ENCODE peak calls at places on chromosome 9, in five cellular contexts. One of them, this sample, is unnamed.

GRCh38 chr9:136107155-136107952 is 11.3 kb downstream of the TMEM250 start:
- DNase-seq in cerebellar cortex: no peak
- DNase-seq in gastrocnemius medialis: no peak
- DNase-seq in stimulated activated CD8-positive, alpha-beta memory T cell treated with anti-CD3 and anti-CD28 coated beads, Interleukin-7, amount 100 ng/mL, for 1 hour: no peak
- DNase-seq in activated naive CD4-positive, alpha-beta T cell: peak
- DNase-seq in this sample: no peak

GRCh38 chr9:134641173-134641985 is at the start of gene COL5A1:
- DNase-seq in gastrocnemius medialis: peak
- DNase-seq in cerebellar cortex: peak
- DNase-seq in activated naive CD4-positive, alpha-beta T cell: peak
- DNase-seq in stimulated activated CD8-positive, alpha-beta memory T cell treated with anti-CD3 and anti-CD28 coated beads, Interleukin-7, amount 100 ng/mL, for 1 hour: no peak
- DNase-seq in this sample: no peak

GRCh38 chr9:109027176-109027575 is 13.9 kb upstream of the CTNNAL1 start:
- DNase-seq in gastrocnemius medialis: no peak
- DNase-seq in cerebellar cortex: no peak
- DNase-seq in activated naive CD4-positive, alpha-beta T cell: no peak
- DNase-seq in stimulated activated CD8-positive, alpha-beta memory T cell treated with anti-CD3 and anti-CD28 coated beads, Interleukin-7, amount 100 ng/mL, for 1 hour: no peak
- DNase-seq in this sample: no peak

GRCh38 chr9:84711936-84712335 is 42.4 kb downstream of the NTRK2 start:
- DNase-seq in stimulated activated CD8-positive, alpha-beta memory T cell treated with anti-CD3 and anti-CD28 coated beads, Interleukin-7, amount 100 ng/mL, for 1 hour: no peak
- DNase-seq in activated naive CD4-positive, alpha-beta T cell: no peak
- DNase-seq in gastrocnemius medialis: peak
- DNase-seq in cerebellar cortex: peak
- DNase-seq in this sample: no peak

GRCh38 chr9:136339173-136339957 is 12.0 kb downstream of the GPSM1 start:
- DNase-seq in cerebellar cortex: peak
- DNase-seq in gastrocnemius medialis: peak
- DNase-seq in stimulated activated CD8-positive, alpha-beta memory T cell treated with anti-CD3 and anti-CD28 coated beads, Interleukin-7, amount 100 ng/mL, for 1 hour: no peak
- DNase-seq in activated naive CD4-positive, alpha-beta T cell: peak
- DNase-seq in this sample: no peak

GRCh38 chr9:129834489-129835127 is 467 bp downstream of the C9orf78 start:
- DNase-seq in gastrocnemius medialis: no peak
- DNase-seq in activated naive CD4-positive, alpha-beta T cell: peak
- DNase-seq in stimulated activated CD8-positive, alpha-beta memory T cell treated with anti-CD3 and anti-CD28 coated beads, Interleukin-7, amount 100 ng/mL, for 1 hour: no peak
- DNase-seq in cerebellar cortex: no peak
- DNase-seq in this sample: peak

GRCh38 chr9:90457386-90458080 is 185.1 kb downstream of the DIRAS2 start:
- DNase-seq in stimulated activated CD8-positive, alpha-beta memory T cell treated with anti-CD3 and anti-CD28 coated beads, Interleukin-7, amount 100 ng/mL, for 1 hour: no peak
- DNase-seq in activated naive CD4-positive, alpha-beta T cell: no peak
- DNase-seq in cerebellar cortex: no peak
- DNase-seq in gastrocnemius medialis: no peak
- DNase-seq in this sample: no peak

GRCh38 chr9:110069326-110070248 is 138.4 kb downstream of the C9orf152 start:
- DNase-seq in activated naive CD4-positive, alpha-beta T cell: no peak
- DNase-seq in stimulated activated CD8-positive, alpha-beta memory T cell treated with anti-CD3 and anti-CD28 coated beads, Interleukin-7, amount 100 ng/mL, for 1 hour: no peak
- DNase-seq in gastrocnemius medialis: no peak
- DNase-seq in cerebellar cortex: no peak
- DNase-seq in this sample: no peak

GRCh38 chr9:38000735-38001134 is 68.3 kb downstream of the SHB start:
- DNase-seq in stimulated activated CD8-positive, alpha-beta memory T cell treated with anti-CD3 and anti-CD28 coated beads, Interleukin-7, amount 100 ng/mL, for 1 hour: no peak
- DNase-seq in cerebellar cortex: no peak
- DNase-seq in gastrocnemius medialis: no peak
- DNase-seq in activated naive CD4-positive, alpha-beta T cell: no peak
- DNase-seq in this sample: no peak

GRCh38 chr9:105242557-105242956 is 1.9 kb upstream of the SLC44A1 start:
- DNase-seq in stimulated activated CD8-positive, alpha-beta memory T cell treated with anti-CD3 and anti-CD28 coated beads, Interleukin-7, amount 100 ng/mL, for 1 hour: no peak
- DNase-seq in cerebellar cortex: no peak
- DNase-seq in activated naive CD4-positive, alpha-beta T cell: no peak
- DNase-seq in gastrocnemius medialis: no peak
- DNase-seq in this sample: no peak

This sample was measured in central memory CD8-positive, alpha-beta T cell.